ENCODE peak calls at places on chromosome 12, in seven cellular contexts. V is cardiac fibroblast; Q is stimulated activated CD8-positive, alpha-beta memory T cell treated with anti-CD3 and anti-CD28 coated beads, Interleukin-2, amount 100 ng/mL, for 1 hour; F is uterus; T is AG04450; A is transverse colon; R is esophagus squamous epithelium. W is an unnamed sample.
A peak's percentile ranks its signal among the peaks of the same experiment; 100 is the strongest.

GRCh38 chr12:91017511-91018263 is 12.9 kb upstream of the EPYC start:
- DNase-seq in F (no peak), T (no peak), Q (no peak), V (no peak), A (no peak), R (no peak), W (no peak)

GRCh38 chr12:78571953-78572352 is 292.6 kb upstream of the SYT1 start:
- DNase-seq in T (no peak), Q (no peak), V (no peak), F (no peak), A (no peak), R (no peak), W (no peak)

GRCh38 chr12:116454950-116455447 is 104.2 kb upstream of the MAP1LC3B2 start:
- DNase-seq in Q (no peak), A (no peak), T (peak; percentile 73), F (no peak), V (peak; percentile 97), R (no peak), W (peak; percentile 75)

GRCh38 chr12:45458854-45459807 is 243.2 kb downstream of the ANO6 start:
- DNase-seq in A (no peak), F (no peak), R (no peak), Q (no peak), V (peak; percentile 92), T (no peak), W (peak; percentile 36)

GRCh38 chr12:1332327-1332726 is 262.1 kb downstream of the FBXL14 start:
- DNase-seq in R (no peak), T (no peak), F (no peak), V (peak; percentile 18), A (peak; percentile 32), Q (no peak), W (peak; percentile 61)

GRCh38 chr12:48924617-48925217 is 575 bp downstream of the FKBP11 start:
- DNase-seq in V (peak; percentile 47), F (peak; percentile 51), Q (peak; percentile 58), R (no peak), T (no peak), A (peak; percentile 72), W (peak; percentile 61)

GRCh38 chr12:49741882-49742620 is 694 bp downstream of the TMBIM6 start:
- DNase-seq in F (peak; percentile 74), T (peak; percentile 38), Q (peak; percentile 70), V (peak; percentile 92), R (peak; percentile 29), A (peak; percentile 94), W (peak; percentile 85)

GRCh38 chr12:51951843-51952722 is 584 bp downstream of the ACVR1B start:
- DNase-seq in V (peak; percentile 22), A (peak; percentile 26), Q (no peak), T (no peak), F (peak; percentile 51), R (no peak), W (no peak)

GRCh38 chr12:7128681-7129593 is at the start of gene RBP5:
- DNase-seq in T (no peak), A (no peak), V (peak; percentile 17), R (no peak), Q (no peak), F (peak; percentile 43), W (no peak)

GRCh38 chr12:51407604-51408003 is 16.4 kb upstream of the GALNT6 start:
- DNase-seq in R (no peak), F (no peak), Q (no peak), V (no peak), A (no peak), T (no peak), W (no peak)

W was measured in choroid plexus epithelial cell.